ENCODE peak calls at places on chromosome 6, in nine cellular contexts. One of them, this sample, is unnamed.

GRCh38 chr6:164014716-164015484 is 600.4 kb downstream of the QKI start:
- DNase-seq in activated T-cell treated with anti-CD3 and anti-CD28 coated beads, Interleukin-2, amount 50 U/mL, for 24 hours: no peak
- DNase-seq in NCI-H774: peak
- DNase-seq in DMS79: no peak
- DNase-seq in H7: peak
- DNase-seq in CD8-positive, alpha-beta T cell: no peak
- DNase-seq in SW 1271: no peak
- DNase-seq in nephron progenitor cell: no peak
- DNase-seq in activated gamma-delta T cell treated with Interleukin-2 at 50 U/mL for 16 hours: no peak
- DNase-seq in this sample: no peak

GRCh38 chr6:170279977-170280688 is 10.7 kb downstream of the DLL1 start:
- DNase-seq in activated T-cell treated with anti-CD3 and anti-CD28 coated beads, Interleukin-2, amount 50 U/mL, for 24 hours: peak
- DNase-seq in NCI-H774: peak
- DNase-seq in DMS79: peak
- DNase-seq in H7: peak
- DNase-seq in CD8-positive, alpha-beta T cell: peak
- DNase-seq in SW 1271: no peak
- DNase-seq in nephron progenitor cell: peak
- DNase-seq in activated gamma-delta T cell treated with Interleukin-2 at 50 U/mL for 16 hours: peak
- DNase-seq in this sample: peak

GRCh38 chr6:166928644-166929515 is 27.5 kb downstream of the RNASET2 start:
- DNase-seq in activated T-cell treated with anti-CD3 and anti-CD28 coated beads, Interleukin-2, amount 50 U/mL, for 24 hours: no peak
- DNase-seq in NCI-H774: no peak
- DNase-seq in DMS79: no peak
- DNase-seq in H7: no peak
- DNase-seq in CD8-positive, alpha-beta T cell: no peak
- DNase-seq in SW 1271: no peak
- DNase-seq in nephron progenitor cell: no peak
- DNase-seq in activated gamma-delta T cell treated with Interleukin-2 at 50 U/mL for 16 hours: no peak
- DNase-seq in this sample: no peak

GRCh38 chr6:388202-388903 is 3.2 kb upstream of the IRF4 start:
- DNase-seq in activated T-cell treated with anti-CD3 and anti-CD28 coated beads, Interleukin-2, amount 50 U/mL, for 24 hours: no peak
- DNase-seq in NCI-H774: no peak
- DNase-seq in DMS79: no peak
- DNase-seq in H7: no peak
- DNase-seq in CD8-positive, alpha-beta T cell: no peak
- DNase-seq in SW 1271: no peak
- DNase-seq in nephron progenitor cell: no peak
- DNase-seq in activated gamma-delta T cell treated with Interleukin-2 at 50 U/mL for 16 hours: no peak
- DNase-seq in this sample: no peak

GRCh38 chr6:109853426-109853825 is 124.7 kb upstream of the GPR6 start:
- DNase-seq in activated T-cell treated with anti-CD3 and anti-CD28 coated beads, Interleukin-2, amount 50 U/mL, for 24 hours: no peak
- DNase-seq in NCI-H774: no peak
- DNase-seq in DMS79: no peak
- DNase-seq in H7: no peak
- DNase-seq in CD8-positive, alpha-beta T cell: no peak
- DNase-seq in SW 1271: no peak
- DNase-seq in nephron progenitor cell: no peak
- DNase-seq in activated gamma-delta T cell treated with Interleukin-2 at 50 U/mL for 16 hours: no peak
- DNase-seq in this sample: no peak

GRCh38 chr6:52138284-52138683 is 47.9 kb upstream of the IL17A start:
- DNase-seq in activated T-cell treated with anti-CD3 and anti-CD28 coated beads, Interleukin-2, amount 50 U/mL, for 24 hours: no peak
- DNase-seq in NCI-H774: no peak
- DNase-seq in DMS79: no peak
- DNase-seq in H7: no peak
- DNase-seq in CD8-positive, alpha-beta T cell: no peak
- DNase-seq in SW 1271: no peak
- DNase-seq in nephron progenitor cell: no peak
- DNase-seq in activated gamma-delta T cell treated with Interleukin-2 at 50 U/mL for 16 hours: no peak
- DNase-seq in this sample: no peak

GRCh38 chr6:41370488-41371111 is 35.2 kb downstream of the NCR2 start:
- DNase-seq in activated T-cell treated with anti-CD3 and anti-CD28 coated beads, Interleukin-2, amount 50 U/mL, for 24 hours: no peak
- DNase-seq in NCI-H774: no peak
- DNase-seq in DMS79: no peak
- DNase-seq in H7: no peak
- DNase-seq in CD8-positive, alpha-beta T cell: no peak
- DNase-seq in SW 1271: no peak
- DNase-seq in nephron progenitor cell: no peak
- DNase-seq in activated gamma-delta T cell treated with Interleukin-2 at 50 U/mL for 16 hours: no peak
- DNase-seq in this sample: no peak

GRCh38 chr6:87667032-87667431 is 35.0 kb downstream of the AKIRIN2 start:
- DNase-seq in activated T-cell treated with anti-CD3 and anti-CD28 coated beads, Interleukin-2, amount 50 U/mL, for 24 hours: no peak
- DNase-seq in NCI-H774: no peak
- DNase-seq in DMS79: no peak
- DNase-seq in H7: no peak
- DNase-seq in CD8-positive, alpha-beta T cell: no peak
- DNase-seq in SW 1271: no peak
- DNase-seq in nephron progenitor cell: no peak
- DNase-seq in activated gamma-delta T cell treated with Interleukin-2 at 50 U/mL for 16 hours: no peak
- DNase-seq in this sample: no peak

GRCh38 chr6:166032366-166033171 is 135.1 kb downstream of the TBXT start:
- DNase-seq in activated T-cell treated with anti-CD3 and anti-CD28 coated beads, Interleukin-2, amount 50 U/mL, for 24 hours: no peak
- DNase-seq in NCI-H774: no peak
- DNase-seq in DMS79: no peak
- DNase-seq in H7: no peak
- DNase-seq in CD8-positive, alpha-beta T cell: no peak
- DNase-seq in SW 1271: peak
- DNase-seq in nephron progenitor cell: no peak
- DNase-seq in activated gamma-delta T cell treated with Interleukin-2 at 50 U/mL for 16 hours: no peak
- DNase-seq in this sample: peak

GRCh38 chr6:33995046-33995872 is 150.6 kb downstream of the GRM4 start:
- DNase-seq in activated T-cell treated with anti-CD3 and anti-CD28 coated beads, Interleukin-2, amount 50 U/mL, for 24 hours: no peak
- DNase-seq in NCI-H774: no peak
- DNase-seq in DMS79: no peak
- DNase-seq in H7: peak
- DNase-seq in CD8-positive, alpha-beta T cell: no peak
- DNase-seq in SW 1271: no peak
- DNase-seq in nephron progenitor cell: no peak
- DNase-seq in activated gamma-delta T cell treated with Interleukin-2 at 50 U/mL for 16 hours: no peak
- DNase-seq in this sample: no peak

GRCh38 chr6:125743604-125744003 is 5.8 kb upstream of the HEY2 start:
- DNase-seq in activated T-cell treated with anti-CD3 and anti-CD28 coated beads, Interleukin-2, amount 50 U/mL, for 24 hours: no peak
- DNase-seq in NCI-H774: no peak
- DNase-seq in DMS79: no peak
- DNase-seq in H7: no peak
- DNase-seq in CD8-positive, alpha-beta T cell: no peak
- DNase-seq in SW 1271: no peak
- DNase-seq in nephron progenitor cell: no peak
- DNase-seq in activated gamma-delta T cell treated with Interleukin-2 at 50 U/mL for 16 hours: no peak
- DNase-seq in this sample: no peak

GRCh38 chr6:129955584-129955983 is 62.8 kb upstream of the L3MBTL3 start:
- DNase-seq in activated T-cell treated with anti-CD3 and anti-CD28 coated beads, Interleukin-2, amount 50 U/mL, for 24 hours: no peak
- DNase-seq in NCI-H774: no peak
- DNase-seq in DMS79: no peak
- DNase-seq in H7: no peak
- DNase-seq in CD8-positive, alpha-beta T cell: no peak
- DNase-seq in SW 1271: no peak
- DNase-seq in nephron progenitor cell: no peak
- DNase-seq in activated gamma-delta T cell treated with Interleukin-2 at 50 U/mL for 16 hours: no peak
- DNase-seq in this sample: no peak

GRCh38 chr6:154241570-154241969 is 115.0 kb downstream of the IPCEF1 start:
- DNase-seq in activated T-cell treated with anti-CD3 and anti-CD28 coated beads, Interleukin-2, amount 50 U/mL, for 24 hours: no peak
- DNase-seq in NCI-H774: no peak
- DNase-seq in DMS79: no peak
- DNase-seq in H7: no peak
- DNase-seq in CD8-positive, alpha-beta T cell: no peak
- DNase-seq in SW 1271: no peak
- DNase-seq in nephron progenitor cell: no peak
- DNase-seq in activated gamma-delta T cell treated with Interleukin-2 at 50 U/mL for 16 hours: no peak
- DNase-seq in this sample: no peak

GRCh38 chr6:56970849-56971248 is 15.9 kb downstream of the BEND6 start:
- DNase-seq in activated T-cell treated with anti-CD3 and anti-CD28 coated beads, Interleukin-2, amount 50 U/mL, for 24 hours: no peak
- DNase-seq in NCI-H774: no peak
- DNase-seq in DMS79: no peak
- DNase-seq in H7: no peak
- DNase-seq in CD8-positive, alpha-beta T cell: no peak
- DNase-seq in SW 1271: no peak
- DNase-seq in nephron progenitor cell: no peak
- DNase-seq in activated gamma-delta T cell treated with Interleukin-2 at 50 U/mL for 16 hours: no peak
- DNase-seq in this sample: no peak

This sample was measured in HEK293T.